ENCODE peak calls at places on chromosomes 16 and 17, in four cellular contexts. One of them, this sample, is unnamed.

GRCh38 chr17:68587026-68587425 is 14.1 kb downstream of the FAM20A start:
- DNase-seq in HepG2: no peak
- DNase-seq in GM12878: no peak
- DNase-seq in K562: no peak
- DNase-seq in this sample: no peak

GRCh38 chr17:27407916-27408846 is 48.1 kb upstream of the KSR1 start:
- DNase-seq in GM12878: no peak
- DNase-seq in K562: no peak
- DNase-seq in HepG2: peak; percentile 9
- DNase-seq in this sample: no peak

GRCh38 chr17:52106638-52107261 is 51.8 kb downstream of the CA10 start:
- DNase-seq in HepG2: peak; percentile 33
- DNase-seq in GM12878: no peak
- DNase-seq in K562: peak; percentile 43
- DNase-seq in this sample: no peak

GRCh38 chr17:63476494-63476856 is 386 bp upstream of the ACE start:
- DNase-seq in HepG2: no peak
- DNase-seq in GM12878: no peak
- DNase-seq in K562: peak; percentile 84
- DNase-seq in this sample: no peak

GRCh38 chr16:11312718-11313492 is 31.8 kb upstream of the PRM1 start:
- DNase-seq in GM12878: no peak
- DNase-seq in HepG2: peak; percentile 72
- DNase-seq in K562: peak; percentile 37
- DNase-seq in this sample: no peak

GRCh38 chr17:68771867-68772515 is 170.8 kb upstream of the FAM20A start:
- DNase-seq in GM12878: no peak
- DNase-seq in HepG2: peak; percentile 71
- DNase-seq in K562: peak; percentile 23
- DNase-seq in this sample: no peak

GRCh38 chr17:12180644-12181261 is 160.1 kb downstream of the MAP2K4 start:
- DNase-seq in GM12878: peak; percentile 0
- DNase-seq in HepG2: peak; percentile 47
- DNase-seq in K562: peak; percentile 29
- DNase-seq in this sample: no peak

GRCh38 chr17:6569391-6570302 is 13.3 kb upstream of the PITPNM3 start:
- DNase-seq in GM12878: no peak
- DNase-seq in HepG2: no peak
- DNase-seq in K562: no peak
- DNase-seq in this sample: peak; percentile 36

GRCh38 chr16:57091200-57091989 is 988 bp upstream of the CPNE2 start:
- DNase-seq in HepG2: peak; percentile 37
- DNase-seq in K562: no peak
- DNase-seq in GM12878: no peak
- DNase-seq in this sample: peak; percentile 81

GRCh38 chr16:84844049-84844350 is 24.2 kb downstream of the CRISPLD2 start:
- DNase-seq in K562: no peak
- DNase-seq in GM12878: no peak
- DNase-seq in HepG2: no peak
- DNase-seq in this sample: no peak

GRCh38 chr16:31869511-31870201 is 4.0 kb upstream of the ZNF267 start:
- DNase-seq in GM12878: peak; percentile 63
- DNase-seq in K562: no peak
- DNase-seq in HepG2: no peak
- DNase-seq in this sample: no peak

GRCh38 chr16:66899310-66899944 is 19.1 kb downstream of the PDP2 start:
- DNase-seq in HepG2: no peak
- DNase-seq in K562: no peak
- DNase-seq in GM12878: no peak
- DNase-seq in this sample: no peak

GRCh38 chr16:63192969-63193368 is 1156.7 kb upstream of the CDH8 start:
- DNase-seq in K562: no peak
- DNase-seq in HepG2: no peak
- DNase-seq in GM12878: no peak
- DNase-seq in this sample: no peak

GRCh38 chr17:64095144-64095882 is 34.6 kb downstream of the ERN1 start:
- DNase-seq in HepG2: no peak
- DNase-seq in K562: no peak
- DNase-seq in GM12878: no peak
- DNase-seq in this sample: peak; percentile 7

GRCh38 chr16:74183601-74184365 is 112.8 kb upstream of the PSMD7 start:
- DNase-seq in GM12878: no peak
- DNase-seq in HepG2: no peak
- DNase-seq in K562: no peak
- DNase-seq in this sample: no peak

GRCh38 chr17:57004944-57005579 is 27.1 kb downstream of the SCPEP1 start:
- DNase-seq in K562: peak; percentile 35
- DNase-seq in GM12878: peak; percentile 71
- DNase-seq in HepG2: no peak
- DNase-seq in this sample: no peak

GRCh38 chr17:29710891-29711418 is 88.2 kb upstream of the CORO6 start:
- DNase-seq in GM12878: no peak
- DNase-seq in K562: peak; percentile 67
- DNase-seq in HepG2: peak; percentile 35
- DNase-seq in this sample: no peak

GRCh38 chr17:43956222-43956621 is 2.5 kb upstream of the PYY start:
- DNase-seq in K562: no peak
- DNase-seq in HepG2: no peak
- DNase-seq in GM12878: no peak
- DNase-seq in this sample: no peak

GRCh38 chr16:26651464-26651863 is 415.3 kb upstream of the C16orf82 start:
- DNase-seq in GM12878: no peak
- DNase-seq in HepG2: no peak
- DNase-seq in K562: no peak
- DNase-seq in this sample: no peak

GRCh38 chr16:4862639-4863038 is 15.4 kb downstream of the UBN1 start:
- DNase-seq in K562: no peak
- DNase-seq in HepG2: no peak
- DNase-seq in GM12878: no peak
- DNase-seq in this sample: no peak

GRCh38 chr17:17108681-17109049 is 66.4 kb downstream of the MPRIP start:
- DNase-seq in HepG2: no peak
- DNase-seq in K562: no peak
- DNase-seq in GM12878: no peak
- DNase-seq in this sample: no peak

GRCh38 chr17:8277317-8277716 is 11.2 kb upstream of the RANGRF start:
- DNase-seq in HepG2: no peak
- DNase-seq in K562: no peak
- DNase-seq in GM12878: no peak
- DNase-seq in this sample: no peak

GRCh38 chr17:44236444-44236991 is 17.0 kb upstream of the UBTF start:
- DNase-seq in GM12878: peak; percentile 66
- DNase-seq in K562: peak; percentile 47
- DNase-seq in HepG2: no peak
- DNase-seq in this sample: no peak

GRCh38 chr16:78437352-78437968 is 338.0 kb downstream of the WWOX start:
- DNase-seq in GM12878: no peak
- DNase-seq in HepG2: peak; percentile 38
- DNase-seq in K562: peak; percentile 80
- DNase-seq in this sample: no peak

GRCh38 chr17:82410014-82410716 is 8.0 kb upstream of the HEXD start:
- DNase-seq in HepG2: no peak
- DNase-seq in K562: no peak
- DNase-seq in GM12878: no peak
- DNase-seq in this sample: no peak

GRCh38 chr16:89041571-89042481 is 51.8 kb upstream of the ACSF3 start:
- DNase-seq in GM12878: no peak
- DNase-seq in K562: no peak
- DNase-seq in HepG2: no peak
- DNase-seq in this sample: no peak

GRCh38 chr16:2835638-2836493 is 5.8 kb downstream of the ZG16B start:
- DNase-seq in GM12878: no peak
- DNase-seq in K562: no peak
- DNase-seq in HepG2: peak; percentile 72
- DNase-seq in this sample: peak; percentile 72

GRCh38 chr17:19470529-19471261 is 59.7 kb downstream of the RNF112 start:
- DNase-seq in GM12878: no peak
- DNase-seq in K562: no peak
- DNase-seq in HepG2: no peak
- DNase-seq in this sample: peak; percentile 63

GRCh38 chr17:29615492-29616299 is 7.0 kb downstream of the CORO6 start:
- DNase-seq in K562: peak; percentile 97
- DNase-seq in HepG2: peak; percentile 72
- DNase-seq in GM12878: no peak
- DNase-seq in this sample: no peak

GRCh38 chr17:69326302-69327059 is 452 bp downstream of the ABCA5 start:
- DNase-seq in GM12878: no peak
- DNase-seq in HepG2: peak; percentile 7
- DNase-seq in K562: no peak
- DNase-seq in this sample: no peak

GRCh38 chr16:27080870-27081269 is 14.1 kb downstream of the C16orf82 start:
- DNase-seq in GM12878: no peak
- DNase-seq in K562: peak; percentile 39
- DNase-seq in HepG2: peak; percentile 43
- DNase-seq in this sample: no peak

GRCh38 chr17:3845361-3845753 is 689 bp downstream of the NCBP3 start:
- DNase-seq in HepG2: no peak
- DNase-seq in K562: no peak
- DNase-seq in GM12878: no peak
- DNase-seq in this sample: no peak

GRCh38 chr17:74444406-74444805 is 12.5 kb downstream of the GPRC5C start:
- DNase-seq in GM12878: no peak
- DNase-seq in K562: no peak
- DNase-seq in HepG2: no peak
- DNase-seq in this sample: no peak

GRCh38 chr17:40451420-40451819 is 8.2 kb downstream of the IGFBP4 start:
- DNase-seq in HepG2: no peak
- DNase-seq in K562: no peak
- DNase-seq in GM12878: no peak
- DNase-seq in this sample: no peak
- TF ChIP-seq USF2 in HepG2: no peak
- TF ChIP-seq USF2 in K562: no peak
- TF ChIP-seq USF2 in GM12878: no peak
- TF ChIP-seq USF2 in this sample: no peak

GRCh38 chr17:35448899-35449227 is 297 bp upstream of the SLFN13 start:
- DNase-seq in K562: no peak
- DNase-seq in GM12878: no peak
- DNase-seq in HepG2: no peak
- DNase-seq in this sample: no peak
- TF ChIP-seq EZH2 in K562: no peak
- TF ChIP-seq EZH2 in GM12878: no peak
- TF ChIP-seq EZH2 in HepG2: no peak
- TF ChIP-seq EZH2 in this sample: peak; percentile 64

DNA sequence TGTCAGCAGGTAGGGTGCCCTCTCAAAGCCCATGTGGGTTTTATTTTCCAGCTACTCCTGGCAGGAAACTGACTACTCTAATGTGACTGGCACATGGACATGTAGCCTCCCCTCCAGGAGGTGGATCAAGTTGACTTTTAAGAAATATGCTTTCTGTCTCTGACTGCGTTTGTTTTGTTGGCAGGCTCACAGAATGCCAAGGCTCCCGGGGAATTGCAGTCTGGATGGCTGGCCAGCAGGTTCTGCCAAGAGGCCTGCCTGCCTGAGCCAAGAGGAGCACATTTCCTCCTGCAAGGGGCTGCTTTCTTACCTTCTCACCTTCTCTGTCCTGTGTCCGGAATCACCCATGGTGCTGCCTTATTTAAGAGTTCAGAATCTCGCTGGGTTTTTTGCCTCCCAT is 217.3 kb upstream of the ERCC4 start:
- DNase-seq in K562: no peak
- DNase-seq in HepG2: no peak
- DNase-seq in GM12878: no peak
- DNase-seq in this sample: no peak
- TF ChIP-seq USF2 in K562: no peak
- TF ChIP-seq USF2 in HepG2: no peak
- TF ChIP-seq USF2 in GM12878: no peak
- TF ChIP-seq USF2 in this sample: no peak

GRCh38 chr16:30007378-30007895 is 3.4 kb downstream of the DOC2A start:
- DNase-seq in K562: no peak
- DNase-seq in HepG2: no peak
- DNase-seq in GM12878: no peak
- DNase-seq in this sample: no peak

GRCh38 chr16:30011505-30012480 is 966 bp upstream of the DOC2A start:
- DNase-seq in GM12878: no peak
- DNase-seq in K562: no peak
- DNase-seq in HepG2: no peak
- DNase-seq in this sample: no peak

GRCh38 chr16:30009085-30009862 is 1.6 kb downstream of the DOC2A start:
- DNase-seq in HepG2: no peak
- DNase-seq in GM12878: no peak
- DNase-seq in K562: no peak
- DNase-seq in this sample: no peak

GRCh38 chr16:30010817-30011504 is at the start of gene DOC2A:
- DNase-seq in HepG2: no peak
- DNase-seq in GM12878: no peak
- DNase-seq in K562: peak; percentile 74
- DNase-seq in this sample: no peak

DNA sequence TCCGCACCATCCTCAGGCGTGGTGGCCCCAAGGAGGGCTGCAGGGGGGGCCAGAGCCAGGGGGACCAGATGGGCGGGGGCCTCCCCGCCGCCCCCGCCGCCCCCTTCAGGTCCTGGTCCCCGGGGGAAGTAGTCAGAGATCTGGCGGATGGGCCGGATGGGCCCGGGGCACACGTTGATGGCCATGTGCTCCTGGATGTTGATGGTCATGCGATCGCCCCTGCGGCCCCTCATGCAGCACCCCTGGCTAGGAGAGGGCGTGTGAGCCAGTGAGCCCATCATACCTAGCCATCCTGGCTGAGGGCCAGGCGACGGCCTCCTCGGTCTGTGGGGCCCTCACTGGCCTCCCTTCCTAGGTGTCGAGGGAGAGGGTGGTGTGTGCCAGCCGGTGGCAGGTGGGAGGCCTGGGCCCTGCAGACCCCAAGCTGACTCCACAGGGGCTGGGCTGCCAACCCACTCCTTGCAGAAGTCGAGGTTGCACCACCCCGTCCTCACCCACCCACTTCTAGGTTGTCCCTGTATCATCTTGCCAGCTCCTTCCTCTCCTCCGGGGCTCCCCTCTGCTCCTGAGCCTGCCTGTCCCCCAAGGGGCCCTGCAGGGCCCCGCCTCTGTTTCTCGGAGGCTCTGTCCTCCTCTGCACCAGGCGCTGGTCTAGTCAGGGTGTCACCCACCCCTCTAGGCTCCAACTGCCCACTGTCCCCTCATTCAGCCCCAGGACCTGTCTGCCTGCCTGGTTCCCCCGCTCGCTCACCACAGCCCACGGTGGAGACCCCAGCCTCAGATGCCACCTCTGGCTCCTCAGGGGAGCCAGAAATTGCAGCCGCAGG is 624 bp downstream of the DOC2A start:
- DNase-seq in HepG2: no peak
- DNase-seq in K562: peak; percentile 28
- DNase-seq in GM12878: no peak
- DNase-seq in this sample: no peak
- TF ChIP-seq EZH2 in HepG2: no peak
- TF ChIP-seq EZH2 in K562: no peak
- TF ChIP-seq EZH2 in GM12878: no peak
- TF ChIP-seq EZH2 in this sample: no peak

DNA sequence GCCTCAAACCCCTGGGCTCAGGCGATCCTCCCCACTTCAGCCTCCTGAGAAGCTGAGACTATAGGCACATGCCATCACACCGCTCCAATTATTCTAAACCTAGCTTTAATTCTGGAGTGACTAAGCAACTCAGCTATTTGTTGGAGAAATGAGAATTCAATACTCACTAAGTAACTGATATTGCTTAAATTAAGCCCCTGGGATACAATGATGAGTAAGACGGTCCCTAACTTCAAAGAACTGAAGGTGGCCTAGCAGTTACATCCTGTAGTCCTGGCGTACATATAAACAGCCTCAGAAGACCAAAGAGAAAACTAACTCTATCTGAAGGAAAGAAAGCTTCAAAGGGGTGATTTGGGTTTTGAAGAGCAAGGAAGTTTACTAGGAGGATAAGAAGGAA is 25.0 kb downstream of the XPO6 start:
- DNase-seq in HepG2: no peak
- DNase-seq in K562: no peak
- DNase-seq in GM12878: no peak
- DNase-seq in this sample: no peak
- TF ChIP-seq USF2 in HepG2: no peak
- TF ChIP-seq USF2 in K562: no peak
- TF ChIP-seq USF2 in GM12878: no peak
- TF ChIP-seq USF2 in this sample: no peak